ENCODE peak calls at places on chromosomes 6 and 20, in four cellular contexts. F, Q, B and S are unnamed samples.

GRCh38 chr6:7270320-7271204 is 42.4 kb downstream of the SSR1 start:
- DNase-seq in F (no peak), Q (no peak), B (no peak), S (no peak)

GRCh38 chr20:43388267-43389081 is 69.2 kb upstream of the SRSF6 start:
- DNase-seq in F (peak), Q (peak), B (no peak), S (peak)

GRCh38 chr6:57301755-57302154 is 15.7 kb upstream of the PRIM2 start:
- DNase-seq in F (no peak), Q (no peak), B (no peak), S (no peak)

GRCh38 chr6:42281570-42281969 is 63.9 kb upstream of the MRPS10 start:
- DNase-seq in F (no peak), Q (peak), B (no peak), S (no peak)

GRCh38 chr6:37994238-37994637 is 174.7 kb downstream of the ZFAND3 start:
- DNase-seq in F (peak), Q (no peak), B (no peak), S (no peak)

GRCh38 chr20:49279677-49280462 is 2.0 kb upstream of the ZNFX1 start:
- DNase-seq in F (no peak), Q (no peak), B (no peak), S (no peak)

GRCh38 chr20:58571942-58572666 is 56.9 kb upstream of the APCDD1L start:
- DNase-seq in F (peak), Q (no peak), B (no peak), S (no peak)

GRCh38 chr20:9460518-9460917 is 53.9 kb upstream of the LAMP5 start:
- DNase-seq in F (peak), Q (no peak), B (no peak), S (no peak)

GRCh38 chr20:4104842-4105241 is 89.5 kb upstream of the RNF24 start:
- DNase-seq in F (no peak), Q (no peak), B (no peak), S (no peak)

GRCh38 chr20:21357851-21358250 is 39.5 kb downstream of the NKX2-4 start:
- DNase-seq in F (no peak), Q (no peak), B (no peak), S (no peak)

GRCh38 chr6:15427360-15428070 is 181.6 kb downstream of the JARID2 start:
- DNase-seq in F (peak), Q (no peak), B (no peak), S (no peak)

GRCh38 chr20:44750081-44750805 is 4.6 kb downstream of the KCNK15 start:
- DNase-seq in F (no peak), Q (no peak), B (no peak), S (no peak)
- TF ChIP-seq CTCF in F (no peak), Q (no peak), B (no peak), S (no peak)

GRCh38 chr6:84218091-84218490 is 9.4 kb downstream of the CEP162 start:
- DNase-seq in F (no peak), Q (no peak), B (no peak), S (no peak)

GRCh38 chr6:84224251-84224650 is 3.2 kb downstream of the CEP162 start:
- DNase-seq in F (no peak), Q (no peak), B (no peak), S (no peak)

GRCh38 chr6:84222426-84222825 is 5.0 kb downstream of the CEP162 start:
- DNase-seq in F (no peak), Q (no peak), B (no peak), S (no peak)

GRCh38 chr6:84220809-84221409 is 6.5 kb downstream of the CEP162 start:
- DNase-seq in F (no peak), Q (no peak), B (no peak), S (no peak)
- TF ChIP-seq CTCF in F (peak), Q (peak), B (peak), S (no peak)

GRCh38 chr6:40713002-40713719 is 126.0 kb upstream of the LRFN2 start:
- DNase-seq in F (peak), Q (no peak), B (no peak), S (no peak)
- TF ChIP-seq CTCF in F (peak), Q (no peak), B (no peak), S (no peak)

GRCh38 chr6:112030965-112031660 is 22.8 kb upstream of the CCN6 start:
- DNase-seq in F (no peak), Q (no peak), B (no peak), S (no peak)

GRCh38 chr6:112030206-112030932 is 23.5 kb upstream of the CCN6 start:
- DNase-seq in F (no peak), Q (no peak), B (no peak), S (no peak)

GRCh38 chr6:112027942-112028674 is 25.8 kb upstream of the CCN6 start:
- DNase-seq in F (no peak), Q (peak), B (no peak), S (no peak)

GRCh38 chr6:112026933-112027332 is 27.0 kb upstream of the CCN6 start:
- DNase-seq in F (no peak), Q (no peak), B (no peak), S (no peak)

GRCh38 chr6:112029045-112029822 is 24.7 kb upstream of the CCN6 start:
- DNase-seq in F (peak), Q (peak), B (no peak), S (peak)
- TF ChIP-seq CTCF in F (peak), Q (peak), B (peak), S (no peak)

DNA sequence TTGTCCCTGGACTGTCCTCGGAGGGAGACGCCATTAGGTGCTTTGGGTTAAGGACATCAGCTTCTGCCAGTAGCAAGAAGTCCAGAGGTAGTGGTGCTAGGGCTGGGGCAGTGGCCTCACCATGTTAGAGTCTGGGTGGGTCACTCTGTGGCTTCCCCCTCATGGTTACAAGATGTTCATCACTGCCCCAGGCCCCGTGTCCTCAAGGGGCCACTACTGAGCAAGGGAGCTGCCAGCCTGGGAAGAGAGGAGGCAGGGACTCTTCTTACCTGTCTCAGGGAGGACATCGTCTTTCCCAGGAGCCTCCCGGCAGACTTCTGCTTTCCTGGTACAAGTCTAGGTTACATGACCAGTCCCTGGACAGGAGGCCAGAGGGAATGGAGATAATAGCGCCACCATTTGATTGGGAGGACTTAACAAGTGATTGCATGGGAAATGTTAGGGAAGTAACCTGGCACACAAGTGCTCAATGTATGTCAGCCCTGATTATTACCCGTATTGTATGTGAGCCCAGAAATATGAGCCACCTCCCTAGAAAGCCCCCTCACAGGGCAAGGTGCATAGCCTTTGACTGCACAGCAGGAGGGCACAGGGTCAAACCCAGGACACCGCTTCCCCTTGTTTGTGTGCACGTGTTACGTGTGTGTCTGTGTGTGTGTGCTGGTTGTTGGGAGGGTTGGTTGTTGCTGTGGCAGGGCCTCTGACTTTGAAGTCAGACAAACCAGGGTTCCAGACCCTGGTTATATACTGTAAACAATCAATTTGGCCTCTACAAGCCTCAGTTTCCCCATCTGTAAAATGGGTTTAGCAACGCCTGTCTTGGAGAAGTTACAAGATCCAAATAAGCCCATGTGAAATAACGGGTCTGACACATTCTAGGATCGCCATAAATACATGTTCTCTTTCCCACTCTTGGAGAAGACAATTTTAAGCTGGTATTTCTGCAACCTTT is 30.0 kb downstream of the SIRPA start:
- DNase-seq in F (no peak), Q (no peak), B (no peak), S (no peak)
- TF ChIP-seq CTCF in F (no peak), Q (no peak), B (no peak), S (no peak)

GRCh38 chr6:17584241-17584803 is 15.8 kb upstream of the FAM8A1 start:
- DNase-seq in F (peak), Q (no peak), B (no peak), S (no peak)

GRCh38 chr6:17589402-17590116 is 10.5 kb upstream of the FAM8A1 start:
- DNase-seq in F (peak), Q (no peak), B (no peak), S (no peak)

GRCh38 chr6:17583811-17584210 is 16.3 kb upstream of the FAM8A1 start:
- DNase-seq in F (peak), Q (peak), B (no peak), S (no peak)

GRCh38 chr6:17588011-17588410 is 12.1 kb upstream of the FAM8A1 start:
- DNase-seq in F (no peak), Q (no peak), B (no peak), S (no peak)

DNA sequence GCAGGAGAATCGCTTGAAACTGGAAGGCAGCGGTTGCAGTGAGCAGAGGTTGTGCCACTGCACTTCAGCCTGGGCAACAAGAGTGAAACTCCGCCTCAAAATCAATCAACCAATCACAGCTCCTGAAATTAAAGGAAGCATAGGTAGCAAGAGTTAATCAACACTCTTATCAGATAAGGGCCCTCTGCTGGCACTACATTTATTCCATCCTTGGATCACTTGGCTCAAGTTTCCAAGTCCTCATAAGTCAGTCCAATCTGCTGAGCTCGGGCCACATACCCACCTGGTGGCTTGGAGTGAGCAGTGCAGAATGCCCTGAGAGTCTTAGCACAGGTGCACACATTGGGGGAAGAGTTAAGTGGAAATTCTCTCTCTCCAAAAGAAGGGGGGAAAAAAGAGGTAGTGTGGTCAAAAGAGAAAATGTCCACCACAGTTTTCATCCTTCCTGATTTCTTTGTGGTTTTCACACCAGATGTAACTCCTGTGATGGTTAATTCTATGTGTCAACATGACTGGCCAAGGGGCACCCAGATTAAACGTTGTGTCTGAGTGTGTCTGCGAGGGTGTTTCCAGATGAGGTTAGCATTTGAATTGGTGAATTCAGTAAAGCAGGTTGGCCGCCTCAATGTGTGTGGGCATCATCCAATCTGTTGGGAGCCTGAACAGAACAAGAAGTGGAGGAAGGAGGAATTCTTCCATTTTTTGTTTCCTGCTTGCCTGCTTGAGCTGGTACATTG is 14.2 kb upstream of the FAM8A1 start:
- DNase-seq in F (no peak), Q (no peak), B (no peak), S (no peak)
- TF ChIP-seq CTCF in F (peak), Q (peak), B (no peak), S (no peak)

GRCh38 chr6:2990179-2990931 is 9.3 kb upstream of the NQO2 start:
- DNase-seq in F (peak), Q (peak), B (no peak), S (no peak)

GRCh38 chr6:2986722-2987196 is 12.9 kb upstream of the NQO2 start:
- DNase-seq in F (peak), Q (no peak), B (no peak), S (no peak)

GRCh38 chr6:2988426-2989331 is 11.0 kb upstream of the NQO2 start:
- DNase-seq in F (peak), Q (peak), B (peak), S (peak)

GRCh38 chr6:2989332-2990178 is 10.1 kb upstream of the NQO2 start:
- DNase-seq in F (peak), Q (peak), B (peak), S (no peak)

DNA sequence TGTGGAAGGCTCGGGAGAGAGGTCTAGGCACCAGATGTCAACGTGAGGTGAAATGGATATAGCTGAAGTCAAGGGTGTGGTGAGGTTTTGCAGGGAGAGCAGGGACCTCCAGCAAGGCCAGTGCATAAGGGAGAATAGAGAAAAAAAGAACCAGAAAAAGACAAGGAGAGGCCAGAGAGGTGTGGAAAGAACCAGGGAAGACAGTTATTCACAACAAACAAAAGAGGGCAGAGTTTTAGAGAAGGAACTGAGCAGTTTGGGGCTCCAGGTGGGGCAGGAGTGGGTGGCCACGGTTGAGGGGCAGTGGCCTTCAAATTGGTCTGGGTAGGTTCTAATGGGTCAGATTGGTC is 11.6 kb upstream of the NQO2 start:
- DNase-seq in F (no peak), Q (no peak), B (no peak), S (no peak)
- TF ChIP-seq CTCF in F (no peak), Q (no peak), B (no peak), S (no peak)

GRCh38 chr6:111845441-111845871 is 27.8 kb downstream of the FYN start:
- DNase-seq in F (no peak), Q (peak), B (no peak), S (no peak)

GRCh38 chr6:111844376-111844775 is 28.9 kb downstream of the FYN start:
- DNase-seq in F (no peak), Q (no peak), B (no peak), S (no peak)

GRCh38 chr6:111843347-111844147 is 29.7 kb downstream of the FYN start:
- DNase-seq in F (peak), Q (peak), B (no peak), S (no peak)

GRCh38 chr6:111846061-111846460 is 27.2 kb downstream of the FYN start:
- DNase-seq in F (no peak), Q (no peak), B (no peak), S (no peak)

GRCh38 chr6:111844921-111845320 is 28.3 kb downstream of the FYN start:
- DNase-seq in F (no peak), Q (no peak), B (no peak), S (no peak)
- TF ChIP-seq CTCF in F (peak), Q (no peak), B (no peak), S (no peak)

DNA sequence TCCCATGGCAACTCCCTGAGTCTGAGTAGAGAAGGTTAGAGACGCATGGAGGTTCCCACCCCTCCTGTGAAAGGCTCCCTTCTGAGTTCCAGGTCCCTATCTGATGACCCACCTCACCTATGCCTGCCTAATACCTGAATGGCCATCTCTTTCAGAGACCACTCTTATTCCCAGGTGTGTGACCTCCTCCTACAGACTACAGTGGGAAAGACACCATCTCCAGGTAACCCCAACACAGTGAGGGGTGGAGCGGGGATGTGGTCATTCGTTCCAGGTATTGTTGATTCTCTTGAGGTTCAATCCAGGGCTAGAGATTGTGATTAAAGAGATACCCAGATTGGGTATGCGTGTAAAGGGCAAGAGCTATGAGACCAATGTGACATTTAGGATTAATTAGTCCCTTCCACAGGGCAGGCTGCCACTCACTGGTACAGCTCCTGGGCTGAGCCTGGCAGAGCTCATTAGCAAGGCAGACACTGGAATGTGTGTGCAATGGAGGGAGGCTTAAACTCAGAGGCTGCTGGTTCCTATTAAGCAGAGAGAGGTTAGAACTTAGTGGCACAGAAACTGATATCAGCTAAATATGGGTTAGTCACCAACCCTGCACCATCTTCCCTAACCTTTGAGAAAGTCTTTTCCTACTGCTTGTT is 46.5 kb upstream of the IER3 start:
- DNase-seq in F (no peak), Q (no peak), B (no peak), S (no peak)
- TF ChIP-seq CTCF in F (no peak), Q (no peak), B (no peak), S (no peak)